ENCODE peak calls at places on chromosomes 11 and 22, in eight cellular contexts. One of them, this sample, is unnamed.

GRCh38 chr22:27113211-27114030 is 456.0 kb downstream of the MIAT start:
- DNase-seq in psoas muscle: peak
- DNase-seq in adrenal gland: peak
- DNase-seq in AG10803: peak
- DNase-seq in fibroblast of the aortic adventitia: peak
- DNase-seq in brain microvascular endothelial cell: peak
- DNase-seq in AG04449: peak
- DNase-seq in transverse colon: peak
- DNase-seq in this sample: peak

GRCh38 chr11:108496643-108497256 is 1.4 kb downstream of the POGLUT3 start:
- DNase-seq in fibroblast of the aortic adventitia: peak
- DNase-seq in AG04449: no peak
- DNase-seq in psoas muscle: no peak
- DNase-seq in transverse colon: no peak
- DNase-seq in brain microvascular endothelial cell: no peak
- DNase-seq in adrenal gland: no peak
- DNase-seq in AG10803: peak
- DNase-seq in this sample: peak

GRCh38 chr11:116981216-116981887 is 116.9 kb downstream of the SIK3 start:
- DNase-seq in transverse colon: no peak
- DNase-seq in fibroblast of the aortic adventitia: peak
- DNase-seq in AG10803: peak
- DNase-seq in psoas muscle: no peak
- DNase-seq in AG04449: no peak
- DNase-seq in brain microvascular endothelial cell: no peak
- DNase-seq in adrenal gland: no peak
- DNase-seq in this sample: peak

GRCh38 chr11:127307700-127308099 is 307.1 kb upstream of the KIRREL3 start:
- DNase-seq in adrenal gland: no peak
- DNase-seq in AG10803: no peak
- DNase-seq in AG04449: no peak
- DNase-seq in transverse colon: no peak
- DNase-seq in psoas muscle: no peak
- DNase-seq in fibroblast of the aortic adventitia: no peak
- DNase-seq in brain microvascular endothelial cell: no peak
- DNase-seq in this sample: no peak

GRCh38 chr11:84412862-84413261 is 1126.7 kb upstream of the CCDC90B start:
- DNase-seq in psoas muscle: no peak
- DNase-seq in AG04449: no peak
- DNase-seq in AG10803: no peak
- DNase-seq in transverse colon: no peak
- DNase-seq in brain microvascular endothelial cell: no peak
- DNase-seq in adrenal gland: no peak
- DNase-seq in fibroblast of the aortic adventitia: no peak
- DNase-seq in this sample: no peak

GRCh38 chr22:36341640-36342041 is 46.1 kb downstream of the MYH9 start:
- DNase-seq in transverse colon: no peak
- DNase-seq in brain microvascular endothelial cell: no peak
- DNase-seq in fibroblast of the aortic adventitia: no peak
- DNase-seq in adrenal gland: no peak
- DNase-seq in AG04449: no peak
- DNase-seq in AG10803: no peak
- DNase-seq in psoas muscle: no peak
- DNase-seq in this sample: no peak

GRCh38 chr11:70616938-70617674 is 218.8 kb downstream of the CTTN start:
- DNase-seq in psoas muscle: no peak
- DNase-seq in fibroblast of the aortic adventitia: no peak
- DNase-seq in transverse colon: no peak
- DNase-seq in AG04449: no peak
- DNase-seq in brain microvascular endothelial cell: no peak
- DNase-seq in adrenal gland: no peak
- DNase-seq in AG10803: no peak
- DNase-seq in this sample: no peak

GRCh38 chr11:128463386-128463829 is 124.0 kb downstream of the ETS1 start:
- DNase-seq in AG04449: peak
- DNase-seq in fibroblast of the aortic adventitia: peak
- DNase-seq in brain microvascular endothelial cell: peak
- DNase-seq in AG10803: peak
- DNase-seq in transverse colon: no peak
- DNase-seq in adrenal gland: no peak
- DNase-seq in psoas muscle: no peak
- DNase-seq in this sample: peak

GRCh38 chr11:34706709-34707461 is 86.0 kb downstream of the EHF start:
- DNase-seq in AG10803: no peak
- DNase-seq in psoas muscle: no peak
- DNase-seq in fibroblast of the aortic adventitia: no peak
- DNase-seq in adrenal gland: no peak
- DNase-seq in AG04449: no peak
- DNase-seq in brain microvascular endothelial cell: no peak
- DNase-seq in transverse colon: no peak
- DNase-seq in this sample: peak

GRCh38 chr11:17138562-17138961 is 61.1 kb upstream of the RPS13 start:
- DNase-seq in psoas muscle: no peak
- DNase-seq in AG10803: no peak
- DNase-seq in fibroblast of the aortic adventitia: no peak
- DNase-seq in adrenal gland: no peak
- DNase-seq in AG04449: no peak
- DNase-seq in brain microvascular endothelial cell: no peak
- DNase-seq in transverse colon: no peak
- DNase-seq in this sample: no peak

GRCh38 chr11:124829986-124830385 is 29.8 kb upstream of the MSANTD2 start:
- DNase-seq in transverse colon: no peak
- DNase-seq in AG04449: no peak
- DNase-seq in psoas muscle: no peak
- DNase-seq in adrenal gland: no peak
- DNase-seq in AG10803: peak
- DNase-seq in fibroblast of the aortic adventitia: peak
- DNase-seq in brain microvascular endothelial cell: no peak
- DNase-seq in this sample: peak

GRCh38 chr22:30212363-30212995 is 34.1 kb downstream of the LIF start:
- DNase-seq in psoas muscle: peak
- DNase-seq in AG04449: peak
- DNase-seq in brain microvascular endothelial cell: peak
- DNase-seq in AG10803: peak
- DNase-seq in fibroblast of the aortic adventitia: peak
- DNase-seq in adrenal gland: peak
- DNase-seq in transverse colon: peak
- DNase-seq in this sample: peak

DNA sequence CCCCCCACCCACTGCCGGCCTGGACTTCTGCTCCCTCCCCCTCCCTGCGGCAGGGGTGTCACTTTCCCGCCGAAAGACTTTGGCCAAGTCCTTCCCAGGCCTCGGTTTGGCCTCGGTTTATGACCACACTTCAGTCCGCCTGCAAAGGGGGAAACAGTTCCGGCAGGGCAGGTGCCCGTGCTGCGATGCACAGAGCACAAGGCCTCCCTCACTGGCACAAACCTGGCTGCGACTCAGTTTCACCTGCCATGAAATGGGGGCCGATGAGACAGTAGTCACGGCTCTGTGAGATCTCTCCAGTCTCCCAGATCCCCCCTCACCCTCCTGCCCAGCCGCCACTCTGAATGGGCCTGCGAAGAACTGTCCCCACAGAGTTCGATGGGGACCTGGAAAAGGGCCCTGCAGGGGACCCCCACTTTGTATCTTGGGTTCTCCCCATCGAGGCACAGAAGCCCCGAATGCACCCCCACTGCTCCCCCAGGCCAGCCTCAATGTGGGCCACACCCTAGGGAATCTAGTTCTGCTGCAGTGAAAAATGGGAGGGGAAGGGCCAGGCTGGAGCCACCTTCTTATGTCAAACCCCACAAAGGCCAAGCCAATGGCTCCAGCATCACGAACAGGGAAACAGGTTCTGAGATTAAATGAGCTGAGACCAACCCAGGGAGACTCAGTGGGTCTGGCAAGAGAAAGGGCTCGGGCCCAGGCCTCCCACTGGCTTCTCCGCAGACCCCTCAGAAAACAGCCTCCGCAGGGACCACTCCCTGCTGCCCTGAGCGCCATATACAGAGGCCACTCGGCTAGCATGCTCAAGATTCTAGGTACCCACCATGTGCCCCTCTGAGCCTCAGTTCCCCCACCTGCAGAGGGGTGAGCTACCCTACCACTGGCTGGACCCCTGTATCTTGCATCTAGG is 29.0 kb downstream of the ARVCF start:
- DNase-seq in adrenal gland: no peak
- DNase-seq in AG10803: no peak
- DNase-seq in fibroblast of the aortic adventitia: no peak
- DNase-seq in transverse colon: peak
- DNase-seq in AG04449: no peak
- DNase-seq in brain microvascular endothelial cell: no peak
- DNase-seq in psoas muscle: peak
- DNase-seq in this sample: no peak
- H3K4me3 ChIP-seq in adrenal gland: no peak
- H3K4me3 ChIP-seq in AG10803: no peak
- H3K4me3 ChIP-seq in fibroblast of the aortic adventitia: no peak
- H3K4me3 ChIP-seq in transverse colon: peak
- H3K4me3 ChIP-seq in AG04449: no peak
- H3K4me3 ChIP-seq in brain microvascular endothelial cell: no peak
- H3K4me3 ChIP-seq in psoas muscle: peak
- H3K4me3 ChIP-seq in this sample: no peak

GRCh38 chr11:59180907-59181306 is 9.0 kb downstream of the DTX4 start:
- DNase-seq in AG10803: no peak
- DNase-seq in psoas muscle: no peak
- DNase-seq in brain microvascular endothelial cell: no peak
- DNase-seq in adrenal gland: no peak
- DNase-seq in transverse colon: no peak
- DNase-seq in fibroblast of the aortic adventitia: no peak
- DNase-seq in AG04449: no peak
- DNase-seq in this sample: no peak

GRCh38 chr11:59183768-59184167 is 11.8 kb downstream of the DTX4 start:
- DNase-seq in adrenal gland: no peak
- DNase-seq in brain microvascular endothelial cell: no peak
- DNase-seq in AG04449: no peak
- DNase-seq in AG10803: no peak
- DNase-seq in fibroblast of the aortic adventitia: peak
- DNase-seq in transverse colon: no peak
- DNase-seq in psoas muscle: no peak
- DNase-seq in this sample: peak

GRCh38 chr11:59184876-59185275 is 12.9 kb downstream of the DTX4 start:
- DNase-seq in AG04449: no peak
- DNase-seq in brain microvascular endothelial cell: no peak
- DNase-seq in adrenal gland: no peak
- DNase-seq in fibroblast of the aortic adventitia: no peak
- DNase-seq in AG10803: no peak
- DNase-seq in transverse colon: no peak
- DNase-seq in psoas muscle: no peak
- DNase-seq in this sample: no peak

GRCh38 chr11:59181746-59182456 is 10.0 kb downstream of the DTX4 start:
- DNase-seq in transverse colon: no peak
- DNase-seq in fibroblast of the aortic adventitia: no peak
- DNase-seq in psoas muscle: no peak
- DNase-seq in brain microvascular endothelial cell: no peak
- DNase-seq in AG04449: no peak
- DNase-seq in adrenal gland: no peak
- DNase-seq in AG10803: no peak
- DNase-seq in this sample: no peak

DNA sequence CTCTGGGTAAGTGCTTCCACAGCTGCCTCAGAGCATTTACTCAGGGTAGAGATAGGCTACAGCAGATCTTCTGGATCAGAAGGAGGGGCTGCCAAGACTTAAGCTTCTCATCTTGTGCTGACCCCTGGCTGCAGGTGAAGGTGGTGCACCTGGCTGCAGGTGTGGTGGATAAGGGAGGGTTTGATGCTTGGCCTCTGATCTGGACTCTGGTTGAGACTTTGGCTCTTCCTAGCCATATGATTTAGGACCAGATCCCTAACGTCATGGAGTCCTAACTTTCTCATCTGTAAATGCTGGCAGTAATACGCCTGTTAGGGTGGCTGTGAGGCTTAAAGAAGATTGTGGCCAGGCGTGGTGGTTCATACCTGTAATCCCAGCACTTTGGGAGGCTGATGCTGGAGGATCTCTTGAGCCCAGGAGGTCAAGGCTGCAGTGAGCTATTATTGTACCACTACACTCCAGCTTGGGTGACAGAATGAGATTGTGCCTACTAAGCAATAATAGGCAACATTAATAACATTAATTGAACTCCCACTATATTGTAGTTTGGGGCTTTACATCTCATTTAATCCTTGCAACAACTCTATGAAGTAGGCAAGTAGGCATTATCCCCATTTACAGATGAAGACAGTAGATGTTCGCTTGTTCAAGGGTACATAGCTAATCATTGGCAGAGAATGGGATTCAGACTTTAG is 10.7 kb downstream of the DTX4 start:
- DNase-seq in brain microvascular endothelial cell: no peak
- DNase-seq in psoas muscle: no peak
- DNase-seq in AG10803: no peak
- DNase-seq in transverse colon: peak
- DNase-seq in AG04449: no peak
- DNase-seq in adrenal gland: no peak
- DNase-seq in fibroblast of the aortic adventitia: no peak
- DNase-seq in this sample: no peak
- TF ChIP-seq CTCF in brain microvascular endothelial cell: peak
- TF ChIP-seq CTCF in psoas muscle: no peak
- TF ChIP-seq CTCF in AG10803: no peak
- TF ChIP-seq CTCF in transverse colon: peak
- TF ChIP-seq CTCF in AG04449: no peak
- TF ChIP-seq CTCF in adrenal gland: no peak
- TF ChIP-seq CTCF in fibroblast of the aortic adventitia: peak
- TF ChIP-seq CTCF in this sample: peak

DNA sequence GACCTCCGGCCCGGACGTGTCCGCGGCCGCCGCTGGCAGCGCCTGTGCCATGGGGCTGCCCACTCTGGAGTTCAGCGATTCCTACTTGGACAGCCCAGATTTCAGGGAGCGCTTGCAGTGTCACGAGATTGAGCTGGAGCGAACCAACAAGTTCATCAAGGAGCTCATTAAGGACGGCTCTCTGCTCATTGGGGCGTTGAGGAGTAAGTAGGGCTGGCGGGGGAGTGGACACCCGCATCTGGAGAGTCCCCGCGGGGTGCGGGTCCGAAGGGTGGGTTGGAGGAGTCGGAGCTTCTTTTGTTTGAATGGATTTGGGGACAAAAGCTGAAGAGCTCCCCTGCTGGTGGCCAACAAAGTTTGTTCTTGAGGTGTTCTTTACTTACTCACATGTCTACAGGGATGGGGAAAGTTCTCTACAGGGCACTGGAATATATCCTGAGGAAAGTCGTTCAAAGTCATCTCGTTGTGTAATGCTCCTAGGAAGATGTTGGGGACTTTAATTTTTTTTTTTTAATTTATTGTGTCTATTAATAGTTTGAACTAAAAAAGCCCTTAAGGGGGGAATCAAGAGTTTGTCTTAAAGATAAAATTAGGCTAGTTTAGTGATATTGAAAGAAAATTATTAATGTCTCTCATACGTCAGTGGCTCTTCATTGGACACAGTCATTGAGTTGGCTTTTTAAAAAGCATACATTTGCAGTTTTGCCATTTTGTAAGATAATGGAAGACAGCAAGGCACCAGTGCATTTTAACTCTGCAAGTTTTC is 725 bp downstream of the ARHGAP42 start:
- DNase-seq in AG04449: no peak
- DNase-seq in adrenal gland: peak
- DNase-seq in psoas muscle: peak
- DNase-seq in fibroblast of the aortic adventitia: peak
- DNase-seq in brain microvascular endothelial cell: peak
- DNase-seq in AG10803: peak
- DNase-seq in transverse colon: peak
- DNase-seq in this sample: peak
- H3K4me3 ChIP-seq in AG04449: peak
- H3K4me3 ChIP-seq in adrenal gland: peak
- H3K4me3 ChIP-seq in psoas muscle: peak
- H3K4me3 ChIP-seq in fibroblast of the aortic adventitia: peak
- H3K4me3 ChIP-seq in brain microvascular endothelial cell: peak
- H3K4me3 ChIP-seq in AG10803: peak
- H3K4me3 ChIP-seq in transverse colon: peak
- H3K4me3 ChIP-seq in this sample: peak

GRCh38 chr22:37545703-37546435 is 14.4 kb upstream of the CDC42EP1 start:
- DNase-seq in fibroblast of the aortic adventitia: peak
- DNase-seq in adrenal gland: peak
- DNase-seq in AG10803: peak
- DNase-seq in brain microvascular endothelial cell: peak
- DNase-seq in AG04449: peak
- DNase-seq in transverse colon: peak
- DNase-seq in psoas muscle: peak
- DNase-seq in this sample: peak
- TF ChIP-seq CTCF in fibroblast of the aortic adventitia: no peak
- TF ChIP-seq CTCF in adrenal gland: no peak
- TF ChIP-seq CTCF in AG10803: no peak
- TF ChIP-seq CTCF in brain microvascular endothelial cell: no peak
- TF ChIP-seq CTCF in AG04449: no peak
- TF ChIP-seq CTCF in transverse colon: no peak
- TF ChIP-seq CTCF in psoas muscle: no peak
- TF ChIP-seq CTCF in this sample: no peak